ENCODE peak calls at places on chromosomes 6 and 20, in six cellular contexts. H is astrocyte, Y is ascending aorta, S is left cardiac atrium, L is T follicular helper cell, A is stomach. X is an unnamed sample.

GRCh38 chr6:17638212-17638611 is 38.1 kb downstream of the FAM8A1 start:
- DNase-seq in H (peak; percentile 4), Y (no peak), S (no peak), L (no peak), A (no peak), X (peak; percentile 3)

GRCh38 chr6:73134588-73134987 is 90.7 kb downstream of the KHDC1L start:
- DNase-seq in H (no peak), Y (no peak), S (no peak), L (no peak), A (no peak), X (peak; percentile 34)

GRCh38 chr6:46011241-46012085 is 4.2 kb downstream of the CLIC5 start:
- DNase-seq in H (no peak), Y (no peak), S (peak; percentile 37), L (peak; percentile 26), A (peak; percentile 30), X (no peak)

GRCh38 chr20:1809611-1810510 is 85.3 kb upstream of the SIRPA start:
- DNase-seq in H (peak; percentile 77), Y (no peak), S (no peak), L (no peak), A (no peak), X (peak; percentile 77)

GRCh38 chr6:62982951-62983350 is 228.3 kb upstream of the FKBP1C start:
- DNase-seq in H (no peak), Y (no peak), S (no peak), L (no peak), A (no peak), X (no peak)

GRCh38 chr20:10603971-10604864 is 69.6 kb downstream of the JAG1 start:
- DNase-seq in H (peak; percentile 92), Y (peak; percentile 39), S (peak; percentile 58), L (no peak), A (no peak), X (peak; percentile 94)

GRCh38 chr20:38897267-38897666 is 28.9 kb upstream of the FAM83D start:
- DNase-seq in H (no peak), Y (no peak), S (no peak), L (no peak), A (no peak), X (no peak)

GRCh38 chr6:128919412-128919811 is 36.5 kb downstream of the LAMA2 start:
- DNase-seq in H (no peak), Y (no peak), S (no peak), L (no peak), A (no peak), X (peak; percentile 61)

GRCh38 chr6:116412270-116412669 is 41.5 kb downstream of the DSE start:
- DNase-seq in H (no peak), Y (no peak), S (peak; percentile 51), L (no peak), A (no peak), X (no peak)